ENCODE peak calls at places on chromosome 4, in ten cellular contexts. B, N, C, Z, V, U, L, D, X and M are unnamed samples.

GRCh38 chr4:11189756-11190155 is 238.9 kb downstream of the HS3ST1 start:
- DNase-seq in B (no peak), N (no peak), C (no peak), Z (no peak), V (no peak), U (no peak), L (no peak), D (no peak), X (no peak), M (no peak)

GRCh38 chr4:174672276-174672675 is 150.0 kb upstream of the HPGD start:
- DNase-seq in B (peak; percentile 36), N (no peak), C (no peak), Z (no peak), V (no peak), U (no peak), L (no peak), D (no peak), X (no peak), M (no peak)

GRCh38 chr4:95548738-95549245 is at the start of gene UNC5C:
- DNase-seq in B (peak; percentile 38), N (peak; percentile 83), C (peak; percentile 46), Z (peak; percentile 88), V (peak; percentile 77), U (peak; percentile 56), L (peak; percentile 48), D (peak; percentile 45), X (peak; percentile 27), M (peak; percentile 7)

GRCh38 chr4:128536746-128537145 is 249.1 kb upstream of the PGRMC2 start:
- DNase-seq in B (no peak), N (no peak), C (no peak), Z (no peak), V (no peak), U (no peak), L (no peak), D (no peak), X (no peak), M (no peak)

GRCh38 chr4:57077550-57078311 is 32.5 kb downstream of the IGFBP7 start:
- DNase-seq in B (peak; percentile 97), N (no peak), C (no peak), Z (no peak), V (peak; percentile 84), U (no peak), L (no peak), D (no peak), X (no peak), M (peak; percentile 32)

GRCh38 chr4:55080174-55080865 is 45.1 kb downstream of the KDR start:
- DNase-seq in B (peak; percentile 57), N (no peak), C (no peak), Z (no peak), V (no peak), U (no peak), L (no peak), D (no peak), X (no peak), M (no peak)

GRCh38 chr4:57550143-57550542 is 440.0 kb upstream of the IGFBP7 start:
- DNase-seq in B (no peak), N (no peak), C (no peak), Z (no peak), V (no peak), U (no peak), L (no peak), D (no peak), X (no peak), M (no peak)

GRCh38 chr4:22688236-22688635 is 4.5 kb upstream of the GBA3 start:
- DNase-seq in B (peak; percentile 4), N (no peak), C (no peak), Z (no peak), V (no peak), U (no peak), L (no peak), D (no peak), X (no peak), M (no peak)

GRCh38 chr4:55819634-55820033 is at the start of gene EXOC1L:
- DNase-seq in B (peak; percentile 12), N (no peak), C (no peak), Z (no peak), V (peak; percentile 93), U (no peak), L (peak; percentile 63), D (no peak), X (no peak), M (no peak)

GRCh38 chr4:34046580-34046979 is 2197.7 kb downstream of the ARAP2 start:
- DNase-seq in B (peak; percentile 77), N (no peak), C (no peak), Z (no peak), V (no peak), U (no peak), L (no peak), D (no peak), X (no peak), M (peak; percentile 0)

GRCh38 chr4:2689825-2690700 is 66.1 kb downstream of the TNIP2 start:
- DNase-seq in B (no peak), N (peak; percentile 32), C (no peak), Z (no peak), V (no peak), U (no peak), L (no peak), D (no peak), X (no peak), M (no peak)

GRCh38 chr4:7295917-7296660 is 103.8 kb downstream of the SORCS2 start:
- DNase-seq in B (peak; percentile 42), N (peak; percentile 45), C (peak; percentile 52), Z (peak; percentile 63), V (peak; percentile 21), U (peak; percentile 25), L (peak; percentile 40), D (no peak), X (no peak), M (peak; percentile 32)

GRCh38 chr4:153576443-153576774 is 107.7 kb upstream of the TLR2 start:
- DNase-seq in B (no peak), N (no peak), C (no peak), Z (no peak), V (no peak), U (no peak), L (no peak), D (no peak), X (no peak), M (no peak)

GRCh38 chr4:153577053-153577452 is 107.0 kb upstream of the TLR2 start:
- DNase-seq in B (no peak), N (no peak), C (no peak), Z (no peak), V (no peak), U (peak; percentile 65), L (no peak), D (no peak), X (no peak), M (no peak)

GRCh38 chr4:153573221-153573620 is 107.1 kb downstream of the TMEM131L start:
- DNase-seq in B (no peak), N (peak; percentile 84), C (no peak), Z (no peak), V (no peak), U (no peak), L (no peak), D (no peak), X (peak; percentile 33), M (no peak)

GRCh38 chr4:153572609-153573008 is 106.4 kb downstream of the TMEM131L start:
- DNase-seq in B (no peak), N (no peak), C (no peak), Z (no peak), V (no peak), U (no peak), L (no peak), D (no peak), X (no peak), M (no peak)

GRCh38 chr4:153573881-153574807 is 108.0 kb downstream of the TMEM131L start:
- DNase-seq in B (peak; percentile 94), N (peak; percentile 68), C (peak; percentile 40), Z (peak; percentile 59), V (no peak), U (peak; percentile 69), L (peak; percentile 18), D (no peak), X (no peak), M (peak; percentile 42)
- TF ChIP-seq CTCF in B (peak; percentile 85), N (peak; percentile 77), C (peak; percentile 62), Z (peak; percentile 44), V (no peak), U (peak; percentile 39), L (no peak), D (peak; percentile 69), X (no peak), M (no peak)

DNA sequence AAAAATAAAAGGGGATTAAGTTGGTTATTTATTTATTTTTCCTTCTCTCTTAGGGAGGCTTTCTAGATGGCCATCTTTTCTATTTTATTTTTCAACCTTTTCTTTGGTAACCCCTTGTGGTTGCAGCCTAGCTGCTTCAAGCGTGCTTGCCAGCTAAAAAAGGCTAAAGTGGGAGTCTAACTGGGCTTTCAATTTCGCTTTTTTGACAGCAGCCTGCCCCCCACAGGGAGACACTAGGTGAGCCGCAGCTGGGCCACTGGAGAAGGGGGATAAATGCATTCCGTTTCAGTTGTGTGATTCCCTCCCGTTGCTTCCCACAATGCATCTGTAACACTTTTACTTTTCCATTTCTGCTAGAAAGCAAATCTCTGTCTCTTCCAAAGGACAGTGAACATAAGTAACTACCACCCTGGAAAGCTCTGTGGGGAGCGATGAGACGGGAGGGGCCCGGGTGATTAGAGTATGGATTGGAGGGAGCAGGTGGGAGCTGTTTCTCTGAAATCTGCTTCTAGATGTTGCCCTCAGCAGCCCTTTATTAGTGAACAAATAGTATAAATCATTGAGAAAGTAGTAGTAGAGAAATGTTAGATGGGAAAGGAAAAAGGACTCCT is 86.2 kb upstream of the RAPGEF2 start:
- DNase-seq in B (peak; percentile 86), N (no peak), C (no peak), Z (peak; percentile 19), V (peak; percentile 80), U (no peak), L (no peak), D (no peak), X (no peak), M (no peak)
- TF ChIP-seq CTCF in B (peak; percentile 58), N (peak; percentile 9), C (no peak), Z (no peak), V (peak; percentile 23), U (no peak), L (no peak), D (peak; percentile 10), X (no peak), M (no peak)

DNA sequence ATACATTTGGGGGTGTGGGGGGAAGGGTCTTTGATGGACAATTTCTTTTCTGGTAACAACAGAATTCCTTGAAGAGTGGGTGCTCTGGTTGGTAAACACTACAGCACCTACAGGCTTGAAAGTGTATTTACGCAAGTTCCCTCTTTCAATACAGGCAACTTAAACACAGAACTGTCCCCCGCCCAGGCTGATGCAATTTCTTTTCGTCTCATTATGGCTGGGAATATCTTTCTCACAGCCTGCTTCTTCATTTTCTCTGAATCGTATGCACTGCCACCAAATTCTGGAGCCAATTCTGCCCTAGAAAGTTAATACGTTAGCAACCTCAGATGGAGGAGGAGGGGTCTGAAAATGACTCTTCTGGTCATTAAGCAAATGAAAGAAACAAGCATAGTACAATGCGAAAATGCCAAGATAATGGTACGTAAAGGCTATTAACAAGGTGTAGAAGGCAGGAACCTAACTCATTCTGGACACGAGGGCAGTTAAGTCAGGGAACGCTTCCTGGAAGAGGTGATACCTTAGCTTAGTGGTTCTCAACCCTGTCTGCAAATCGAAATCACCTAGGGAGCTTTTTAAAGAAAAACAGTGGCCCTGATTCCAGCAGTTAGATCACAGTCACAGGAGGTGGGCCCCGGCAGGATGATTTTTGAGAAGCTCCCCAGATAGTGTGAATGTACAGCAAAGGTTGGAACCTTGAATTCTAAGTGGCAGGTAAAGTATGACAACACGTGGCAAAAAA is 1.0 kb downstream of the AGA start:
- DNase-seq in B (peak; percentile 28), N (no peak), C (no peak), Z (no peak), V (peak; percentile 50), U (peak; percentile 22), L (no peak), D (no peak), X (no peak), M (peak; percentile 2)
- TF ChIP-seq CTCF in B (peak; percentile 16), N (no peak), C (no peak), Z (no peak), V (no peak), U (no peak), L (no peak), D (no peak), X (no peak), M (no peak)

GRCh38 chr4:186132577-186133277 is 28.2 kb downstream of the FAM149A start:
- DNase-seq in B (peak; percentile 73), N (no peak), C (no peak), Z (no peak), V (peak; percentile 83), U (no peak), L (peak; percentile 47), D (no peak), X (no peak), M (peak; percentile 41)
- TF ChIP-seq CTCF in B (peak; percentile 45), N (no peak), C (no peak), Z (no peak), V (peak; percentile 60), U (no peak), L (no peak), D (no peak), X (no peak), M (peak; percentile 16)